ENCODE peak calls at places on chromosomes 16 and 17, in ten cellular contexts. One of them, this sample, is unnamed.

GRCh38 chr17:78022425-78022824 is 63.9 kb downstream of the TNRC6C start:
- DNase-seq in AG09309: no peak
- DNase-seq in heart right ventricle: no peak
- DNase-seq in right cardiac atrium: no peak
- DNase-seq in kidney: no peak
- DNase-seq in tibial artery: no peak
- DNase-seq in body of pancreas: no peak
- DNase-seq in neuronal stem cell: no peak
- DNase-seq in transverse colon: no peak
- DNase-seq in PC-3: no peak
- DNase-seq in this sample: no peak

GRCh38 chr17:2366747-2367494 is 29.6 kb downstream of the SGSM2 start:
- DNase-seq in tibial artery: no peak
- DNase-seq in heart right ventricle: no peak
- DNase-seq in right cardiac atrium: no peak
- DNase-seq in PC-3: no peak
- DNase-seq in neuronal stem cell: no peak
- DNase-seq in kidney: no peak
- DNase-seq in AG09309: no peak
- DNase-seq in transverse colon: no peak
- DNase-seq in body of pancreas: no peak
- DNase-seq in this sample: no peak

GRCh38 chr16:13077816-13078215 is 176.4 kb downstream of the SHISA9 start:
- DNase-seq in AG09309: no peak
- DNase-seq in heart right ventricle: no peak
- DNase-seq in transverse colon: no peak
- DNase-seq in neuronal stem cell: no peak
- DNase-seq in tibial artery: no peak
- DNase-seq in PC-3: no peak
- DNase-seq in right cardiac atrium: no peak
- DNase-seq in kidney: no peak
- DNase-seq in body of pancreas: no peak
- DNase-seq in this sample: no peak

GRCh38 chr16:49484936-49485335 is 111.3 kb downstream of the C16orf78 start:
- DNase-seq in heart right ventricle: no peak
- DNase-seq in transverse colon: no peak
- DNase-seq in AG09309: no peak
- DNase-seq in kidney: no peak
- DNase-seq in neuronal stem cell: no peak
- DNase-seq in PC-3: no peak
- DNase-seq in body of pancreas: no peak
- DNase-seq in right cardiac atrium: no peak
- DNase-seq in tibial artery: no peak
- DNase-seq in this sample: no peak

GRCh38 chr17:76543482-76544122 is 3.8 kb downstream of the PRCD start:
- DNase-seq in kidney: peak
- DNase-seq in tibial artery: no peak
- DNase-seq in PC-3: no peak
- DNase-seq in right cardiac atrium: no peak
- DNase-seq in body of pancreas: no peak
- DNase-seq in AG09309: no peak
- DNase-seq in heart right ventricle: no peak
- DNase-seq in neuronal stem cell: no peak
- DNase-seq in transverse colon: no peak
- DNase-seq in this sample: no peak

GRCh38 chr17:61997649-61998048 is 67.4 kb downstream of the MED13 start:
- DNase-seq in transverse colon: no peak
- DNase-seq in body of pancreas: no peak
- DNase-seq in PC-3: peak
- DNase-seq in AG09309: peak
- DNase-seq in heart right ventricle: no peak
- DNase-seq in right cardiac atrium: no peak
- DNase-seq in neuronal stem cell: no peak
- DNase-seq in tibial artery: no peak
- DNase-seq in kidney: no peak
- DNase-seq in this sample: peak

GRCh38 chr16:49442805-49443204 is 69.2 kb downstream of the C16orf78 start:
- DNase-seq in body of pancreas: no peak
- DNase-seq in PC-3: no peak
- DNase-seq in right cardiac atrium: no peak
- DNase-seq in transverse colon: no peak
- DNase-seq in kidney: no peak
- DNase-seq in tibial artery: no peak
- DNase-seq in heart right ventricle: no peak
- DNase-seq in AG09309: no peak
- DNase-seq in neuronal stem cell: no peak
- DNase-seq in this sample: no peak

GRCh38 chr17:55433029-55433628 is 11.5 kb upstream of the MMD start:
- DNase-seq in heart right ventricle: no peak
- DNase-seq in tibial artery: no peak
- DNase-seq in kidney: no peak
- DNase-seq in right cardiac atrium: no peak
- DNase-seq in PC-3: peak
- DNase-seq in body of pancreas: peak
- DNase-seq in transverse colon: no peak
- DNase-seq in neuronal stem cell: no peak
- DNase-seq in AG09309: no peak
- DNase-seq in this sample: peak

GRCh38 chr17:49214665-49215360 is 4.3 kb downstream of the ABI3 start:
- DNase-seq in neuronal stem cell: no peak
- DNase-seq in transverse colon: no peak
- DNase-seq in AG09309: no peak
- DNase-seq in tibial artery: no peak
- DNase-seq in kidney: no peak
- DNase-seq in PC-3: no peak
- DNase-seq in heart right ventricle: no peak
- DNase-seq in right cardiac atrium: no peak
- DNase-seq in body of pancreas: peak
- DNase-seq in this sample: no peak

GRCh38 chr17:81399481-81400153 is 4.4 kb downstream of the BAHCC1 start:
- DNase-seq in PC-3: peak
- DNase-seq in transverse colon: no peak
- DNase-seq in kidney: no peak
- DNase-seq in tibial artery: no peak
- DNase-seq in AG09309: no peak
- DNase-seq in body of pancreas: peak
- DNase-seq in heart right ventricle: no peak
- DNase-seq in neuronal stem cell: no peak
- DNase-seq in right cardiac atrium: no peak
- DNase-seq in this sample: peak

GRCh38 chr16:12988071-12988470 is 86.7 kb downstream of the SHISA9 start:
- DNase-seq in tibial artery: no peak
- DNase-seq in transverse colon: no peak
- DNase-seq in heart right ventricle: no peak
- DNase-seq in kidney: no peak
- DNase-seq in AG09309: no peak
- DNase-seq in right cardiac atrium: no peak
- DNase-seq in PC-3: no peak
- DNase-seq in body of pancreas: no peak
- DNase-seq in neuronal stem cell: no peak
- DNase-seq in this sample: no peak

GRCh38 chr17:79797492-79798295 is 817 bp upstream of the CBX8 start:
- DNase-seq in right cardiac atrium: no peak
- DNase-seq in kidney: peak
- DNase-seq in PC-3: no peak
- DNase-seq in AG09309: no peak
- DNase-seq in heart right ventricle: no peak
- DNase-seq in body of pancreas: peak
- DNase-seq in transverse colon: no peak
- DNase-seq in neuronal stem cell: no peak
- DNase-seq in tibial artery: no peak
- DNase-seq in this sample: no peak

GRCh38 chr17:27494192-27495091 is 38.2 kb downstream of the KSR1 start:
- DNase-seq in AG09309: peak
- DNase-seq in body of pancreas: peak
- DNase-seq in right cardiac atrium: peak
- DNase-seq in PC-3: peak
- DNase-seq in transverse colon: peak
- DNase-seq in neuronal stem cell: no peak
- DNase-seq in tibial artery: peak
- DNase-seq in heart right ventricle: peak
- DNase-seq in kidney: peak
- DNase-seq in this sample: peak

GRCh38 chr16:84339766-84340165 is 28.6 kb upstream of the ATP2C2 start:
- DNase-seq in AG09309: no peak
- DNase-seq in transverse colon: no peak
- DNase-seq in right cardiac atrium: no peak
- DNase-seq in PC-3: no peak
- DNase-seq in body of pancreas: no peak
- DNase-seq in heart right ventricle: no peak
- DNase-seq in neuronal stem cell: no peak
- DNase-seq in tibial artery: no peak
- DNase-seq in kidney: no peak
- DNase-seq in this sample: no peak

GRCh38 chr17:72134560-72135399 is 14.0 kb downstream of the SOX9 start:
- DNase-seq in PC-3: peak
- DNase-seq in tibial artery: no peak
- DNase-seq in AG09309: peak
- DNase-seq in neuronal stem cell: no peak
- DNase-seq in body of pancreas: no peak
- DNase-seq in transverse colon: no peak
- DNase-seq in kidney: no peak
- DNase-seq in right cardiac atrium: no peak
- DNase-seq in heart right ventricle: no peak
- DNase-seq in this sample: no peak

DNA sequence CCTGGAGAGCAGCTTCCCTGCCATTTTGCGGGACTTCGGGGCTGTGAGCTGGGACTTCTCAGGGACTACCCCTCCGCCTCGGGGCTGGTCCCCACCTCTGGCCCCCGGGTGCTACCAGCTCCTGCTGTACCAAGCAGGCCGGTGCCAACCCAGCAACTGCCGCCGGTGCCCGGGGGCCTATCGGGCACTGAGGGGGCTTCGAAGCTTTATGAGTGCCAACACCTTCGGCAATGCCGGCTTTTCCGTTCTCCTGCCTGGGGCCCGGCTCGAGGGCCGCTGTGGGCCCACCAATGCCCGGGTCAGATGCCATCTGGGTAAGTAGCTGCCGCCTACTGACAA is 1.3 kb downstream of the ASPHD1 start:
- DNase-seq in body of pancreas: no peak
- DNase-seq in transverse colon: no peak
- DNase-seq in neuronal stem cell: no peak
- DNase-seq in AG09309: no peak
- DNase-seq in tibial artery: no peak
- DNase-seq in heart right ventricle: no peak
- DNase-seq in right cardiac atrium: no peak
- DNase-seq in kidney: no peak
- DNase-seq in PC-3: no peak
- DNase-seq in this sample: no peak
- H3K4me3 ChIP-seq in body of pancreas: no peak
- H3K4me3 ChIP-seq in transverse colon: no peak
- H3K4me3 ChIP-seq in neuronal stem cell: no peak
- H3K4me3 ChIP-seq in AG09309: peak
- H3K4me3 ChIP-seq in tibial artery: no peak
- H3K4me3 ChIP-seq in heart right ventricle: no peak
- H3K4me3 ChIP-seq in right cardiac atrium: no peak
- H3K4me3 ChIP-seq in kidney: no peak
- H3K4me3 ChIP-seq in PC-3: no peak
- H3K4me3 ChIP-seq in this sample: peak

GRCh38 chr17:44375196-44376017 is 11.8 kb upstream of the FAM171A2 start:
- DNase-seq in tibial artery: no peak
- DNase-seq in body of pancreas: no peak
- DNase-seq in neuronal stem cell: no peak
- DNase-seq in AG09309: no peak
- DNase-seq in heart right ventricle: no peak
- DNase-seq in transverse colon: no peak
- DNase-seq in kidney: peak
- DNase-seq in PC-3: no peak
- DNase-seq in right cardiac atrium: no peak
- DNase-seq in this sample: no peak
- H3K4me3 ChIP-seq in tibial artery: no peak
- H3K4me3 ChIP-seq in body of pancreas: no peak
- H3K4me3 ChIP-seq in neuronal stem cell: no peak
- H3K4me3 ChIP-seq in AG09309: no peak
- H3K4me3 ChIP-seq in heart right ventricle: no peak
- H3K4me3 ChIP-seq in transverse colon: no peak
- H3K4me3 ChIP-seq in kidney: no peak
- H3K4me3 ChIP-seq in PC-3: no peak
- H3K4me3 ChIP-seq in right cardiac atrium: no peak
- H3K4me3 ChIP-seq in this sample: no peak

GRCh38 chr17:83078378-83079339 is 750 bp upstream of the METRNL start:
- DNase-seq in transverse colon: no peak
- DNase-seq in right cardiac atrium: no peak
- DNase-seq in neuronal stem cell: peak
- DNase-seq in PC-3: no peak
- DNase-seq in heart right ventricle: no peak
- DNase-seq in kidney: peak
- DNase-seq in body of pancreas: peak
- DNase-seq in tibial artery: no peak
- DNase-seq in AG09309: no peak
- DNase-seq in this sample: no peak
- H3K4me3 ChIP-seq in transverse colon: peak
- H3K4me3 ChIP-seq in right cardiac atrium: peak
- H3K4me3 ChIP-seq in neuronal stem cell: peak
- H3K4me3 ChIP-seq in PC-3: peak
- H3K4me3 ChIP-seq in heart right ventricle: peak
- H3K4me3 ChIP-seq in kidney: peak
- H3K4me3 ChIP-seq in body of pancreas: peak
- H3K4me3 ChIP-seq in tibial artery: peak
- H3K4me3 ChIP-seq in AG09309: peak
- H3K4me3 ChIP-seq in this sample: peak

GRCh38 chr17:60573139-60573975 is 26.6 kb upstream of the PPM1D start:
- DNase-seq in kidney: no peak
- DNase-seq in transverse colon: no peak
- DNase-seq in PC-3: no peak
- DNase-seq in heart right ventricle: no peak
- DNase-seq in body of pancreas: no peak
- DNase-seq in AG09309: no peak
- DNase-seq in neuronal stem cell: no peak
- DNase-seq in tibial artery: no peak
- DNase-seq in right cardiac atrium: no peak
- DNase-seq in this sample: peak

GRCh38 chr17:60579551-60579950 is 20.4 kb upstream of the PPM1D start:
- DNase-seq in tibial artery: no peak
- DNase-seq in AG09309: no peak
- DNase-seq in body of pancreas: no peak
- DNase-seq in neuronal stem cell: no peak
- DNase-seq in transverse colon: no peak
- DNase-seq in heart right ventricle: no peak
- DNase-seq in right cardiac atrium: no peak
- DNase-seq in PC-3: no peak
- DNase-seq in kidney: no peak
- DNase-seq in this sample: no peak

GRCh38 chr17:60583008-60583407 is 17.0 kb upstream of the PPM1D start:
- DNase-seq in AG09309: no peak
- DNase-seq in body of pancreas: no peak
- DNase-seq in kidney: no peak
- DNase-seq in right cardiac atrium: no peak
- DNase-seq in PC-3: no peak
- DNase-seq in transverse colon: no peak
- DNase-seq in heart right ventricle: no peak
- DNase-seq in neuronal stem cell: no peak
- DNase-seq in tibial artery: no peak
- DNase-seq in this sample: no peak

GRCh38 chr17:60579090-60579489 is 20.9 kb upstream of the PPM1D start:
- DNase-seq in PC-3: no peak
- DNase-seq in kidney: no peak
- DNase-seq in AG09309: no peak
- DNase-seq in transverse colon: no peak
- DNase-seq in tibial artery: no peak
- DNase-seq in neuronal stem cell: no peak
- DNase-seq in heart right ventricle: no peak
- DNase-seq in body of pancreas: no peak
- DNase-seq in right cardiac atrium: no peak
- DNase-seq in this sample: peak

GRCh38 chr17:60577147-60577925 is 22.7 kb upstream of the PPM1D start:
- DNase-seq in right cardiac atrium: no peak
- DNase-seq in heart right ventricle: peak
- DNase-seq in AG09309: no peak
- DNase-seq in neuronal stem cell: no peak
- DNase-seq in body of pancreas: peak
- DNase-seq in kidney: no peak
- DNase-seq in transverse colon: peak
- DNase-seq in PC-3: peak
- DNase-seq in tibial artery: peak
- DNase-seq in this sample: peak
- H3K4me3 ChIP-seq in right cardiac atrium: peak
- H3K4me3 ChIP-seq in heart right ventricle: peak
- H3K4me3 ChIP-seq in AG09309: peak
- H3K4me3 ChIP-seq in neuronal stem cell: peak
- H3K4me3 ChIP-seq in body of pancreas: no peak
- H3K4me3 ChIP-seq in kidney: peak
- H3K4me3 ChIP-seq in transverse colon: no peak
- H3K4me3 ChIP-seq in PC-3: peak
- H3K4me3 ChIP-seq in tibial artery: peak
- H3K4me3 ChIP-seq in this sample: peak